ENCODE peak calls at places on chromosomes 4 and X, in four cellular contexts. C is mesenchymal stem cell, G is GM23338, S is endothelial cell of umbilical vein. L is an unnamed sample.

GRCh38 chr4:35465096-35465495 is 779.2 kb downstream of the ARAP2 start:
- DNase-seq in G (no peak), C (no peak), S (no peak), L (no peak)

GRCh38 chrX:44343412-44343942 is at the start of gene EFHC2:
- DNase-seq in G (peak; percentile 56), S (peak; percentile 1), C (peak; percentile 33), L (no peak)

GRCh38 chrX:3712080-3712869 is 1.2 kb downstream of the PRKX start:
- DNase-seq in G (peak; percentile 13), S (peak; percentile 35), C (peak; percentile 35), L (peak; percentile 32)

GRCh38 chr4:134202557-134202956 is 968 bp upstream of the PABPC4L start:
- DNase-seq in S (peak; percentile 14), C (peak; percentile 33), G (no peak), L (no peak)

GRCh38 chrX:16870861-16871584 is 861 bp upstream of the RBBP7 start:
- DNase-seq in S (peak; percentile 13), G (peak; percentile 46), C (peak; percentile 20), L (no peak)

GRCh38 chr4:94764069-94764468 is 6.3 kb downstream of the BMPR1B start:
- DNase-seq in G (no peak), C (no peak), S (no peak), L (no peak)

GRCh38 chr4:68359508-68359907 is 9.6 kb upstream of the YTHDC1 start:
- DNase-seq in S (no peak), C (peak; percentile 53), G (no peak), L (no peak)

GRCh38 chr4:140038031-140038533 is 115.9 kb downstream of the MAML3 start:
- DNase-seq in G (no peak), C (peak; percentile 46), S (no peak), L (peak; percentile 51)

GRCh38 chrX:45762699-45763647 is 562.3 kb upstream of the DIPK2B start:
- DNase-seq in G (no peak), C (peak; percentile 51), S (peak; percentile 44), L (peak; percentile 77)

GRCh38 chrX:130170752-130171445 is 863 bp upstream of the RAB33A start:
- DNase-seq in S (no peak), G (peak; percentile 71), C (peak; percentile 28), L (no peak)

GRCh38 chr4:108941914-108942379 is 179.1 kb upstream of the ETNPPL start:
- DNase-seq in C (no peak), S (no peak), G (no peak), L (no peak)

DNA sequence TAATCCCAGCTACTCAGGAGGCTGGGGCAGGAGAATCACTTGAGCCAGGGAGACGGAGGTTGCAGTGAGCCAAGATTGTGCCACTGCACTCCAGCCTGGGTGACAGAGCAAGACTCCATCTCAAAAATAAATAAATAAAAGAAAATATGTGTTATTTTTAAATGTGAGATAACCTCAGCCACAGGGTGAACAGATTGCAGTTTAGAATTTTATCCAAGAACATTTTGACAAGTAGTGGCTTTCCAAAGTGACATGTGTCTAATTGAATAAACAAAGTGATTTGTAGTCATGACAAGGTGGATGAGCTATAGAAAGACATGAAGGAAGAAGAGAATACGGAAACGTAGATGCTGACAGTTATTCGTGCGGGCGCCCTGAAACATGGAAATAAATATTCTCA is 176.1 kb downstream of the DCTD start:
- DNase-seq in G (no peak), S (no peak), C (no peak), L (no peak)
- H3K36me3 ChIP-seq in G (no peaks in the 10 kb centered on the region), S (no peaks in the 10 kb centered on the region), C (peaks cover 4% of the 10 kb centered on the region), L (no peaks in the 10 kb centered on the region)

DNA sequence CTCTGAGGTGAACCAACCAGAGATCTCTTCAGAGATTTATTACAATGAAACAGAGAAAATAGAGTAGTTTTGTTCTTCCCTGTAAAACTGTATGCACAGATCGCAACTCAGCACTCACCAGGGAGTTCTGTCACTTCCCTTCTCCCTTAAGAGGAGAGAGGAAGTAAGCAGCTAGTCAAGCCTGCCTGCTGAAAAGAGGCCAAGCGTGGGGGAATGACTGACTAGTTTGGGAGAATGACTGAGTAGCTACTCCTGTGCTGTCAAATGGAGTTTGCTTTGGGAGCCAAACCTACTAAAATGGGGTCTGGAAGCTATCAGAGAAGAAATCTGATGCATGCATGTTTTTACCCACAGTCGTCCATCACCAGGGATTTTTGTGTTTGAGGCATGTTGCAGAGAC is 54.5 kb upstream of the LHFPL1 start:
- DNase-seq in S (no peak), C (peak; percentile 3), G (peak; percentile 9), L (no peak)
- H2AFZ ChIP-seq in S (no peak overlapping the region), C (no peak overlapping the region), G (no peak overlapping the region), L (no peak overlapping the region)

GRCh38 chrX:154409222-154409871 is at the start of gene DNASE1L1:
- DNase-seq in G (peak; percentile 86), S (peak; percentile 92), C (peak; percentile 91), L (peak; percentile 55)

GRCh38 chrX:154411981-154412340 is 622 bp downstream of the TAFAZZIN start:
- DNase-seq in S (peak; percentile 61), C (peak; percentile 67), G (peak; percentile 77), L (peak; percentile 46)

GRCh38 chrX:154411322-154411980 is at the start of gene TAFAZZIN:
- DNase-seq in G (peak; percentile 72), S (peak; percentile 58), C (peak; percentile 64), L (peak; percentile 56)

GRCh38 chrX:154412468-154412867 is 1.1 kb downstream of the TAFAZZIN start:
- DNase-seq in C (no peak), S (no peak), G (no peak), L (no peak)

GRCh38 chrX:154413142-154413541 is 1.8 kb downstream of the TAFAZZIN start:
- DNase-seq in G (no peak), S (no peak), C (no peak), L (no peak)
- H3K27ac ChIP-seq in G (no peak overlapping the region), S (no peak overlapping the region), C (no peak overlapping the region), L (no peak overlapping the region)

DNA sequence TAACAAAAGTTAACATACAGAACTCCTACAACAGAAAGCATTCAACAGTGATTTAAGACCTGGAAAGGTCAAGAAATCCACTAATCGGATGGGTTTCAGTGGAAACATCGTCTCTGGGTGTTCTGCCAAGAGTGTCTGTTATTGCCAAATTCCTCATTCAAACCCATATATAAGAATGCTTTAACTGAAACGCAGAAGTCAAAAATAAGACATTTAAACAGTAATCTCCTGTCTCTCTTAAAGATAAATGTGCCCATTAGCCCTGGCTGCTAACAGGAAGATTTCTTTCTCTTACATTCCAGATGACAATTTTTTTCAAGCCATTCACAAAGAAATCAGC is 31.5 kb downstream of the DCTD start:
- DNase-seq in S (no peak), G (no peak), C (no peak), L (no peak)
- H3K36me3 ChIP-seq in S (peaks cover 26% of the 10 kb centered on the region), G (no peaks in the 10 kb centered on the region), C (peaks cover 43% of the 10 kb centered on the region), L (peaks cover 6% of the 10 kb centered on the region)

GRCh38 chr4:173530326-173531062 is 465 bp upstream of the HAND2 start:
- DNase-seq in C (no peak), S (no peak), G (peak; percentile 28), L (no peak)
- H2AFZ ChIP-seq in C (no peak overlapping the region), S (no peak overlapping the region), G (no peak overlapping the region), L (no peak overlapping the region)

DNA sequence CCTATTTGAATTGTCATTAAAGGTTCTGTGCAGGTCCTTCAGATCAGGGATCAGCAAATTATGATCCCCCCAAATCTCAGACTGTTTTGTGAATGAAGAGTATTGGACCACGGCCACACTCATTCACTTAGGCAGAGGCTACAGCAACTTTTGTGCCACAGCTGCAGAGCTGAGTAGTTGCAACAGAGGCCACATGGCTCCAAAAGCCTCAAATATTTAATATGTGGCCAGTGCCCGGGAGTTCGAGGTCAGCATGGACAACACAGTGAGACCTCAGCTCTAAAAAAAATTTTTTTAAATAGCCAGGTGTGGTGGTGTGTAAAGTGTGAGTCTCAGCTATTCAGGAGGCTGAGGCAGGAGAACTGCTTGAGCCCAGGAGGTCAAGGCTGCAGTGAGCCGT is 100.7 kb downstream of the NSUN7 start:
- DNase-seq in C (no peak), G (no peak), S (no peak), L (no peak)
- H3K27ac ChIP-seq in C (no peak overlapping the region), G (peak overlapping the region; percentile 72), S (no peak overlapping the region), L (no peak overlapping the region)

GRCh38 chr4:84708406-84709135 is 125.6 kb downstream of the CDS1 start:
- DNase-seq in S (no peak), C (no peak), G (no peak), L (no peak)
- H3K36me3 ChIP-seq in S (peaks cover 18% of the 10 kb centered on the region), C (peaks cover 28% of the 10 kb centered on the region), G (peaks cover 30% of the 10 kb centered on the region), L (peaks cover 28% of the 10 kb centered on the region)